ENCODE peak calls at places on chromosomes 2 and 18, in eight cellular contexts. R is activated T-cell treated with anti-CD3 and anti-CD28 coated beads, Interleukin-2, amount 50 U/mL, for 72 hours; B is osteocyte; T is A172; I is caudate nucleus; M is substantia nigra; V is GM03348; P is esophagus muscularis mucosa. G is an unnamed sample.
A peak's percentile ranks its signal among the peaks of the same experiment; 100 is the strongest.

GRCh38 chr18:23619388-23619873 is 33.1 kb upstream of the NPC1 start:
- DNase-seq in T (no peak), P (no peak), I (no peak), B (no peak), M (no peak), R (peak; percentile 7), V (peak; percentile 48), G (peak; percentile 24)

GRCh38 chr2:3451926-3452671 is 67.2 kb downstream of the ADI1 start:
- DNase-seq in P (no peak), V (no peak), R (no peak), B (no peak), M (no peak), I (no peak), T (no peak), G (no peak)

GRCh38 chr2:224162122-224162521 is 123.0 kb upstream of the SERPINE2 start:
- DNase-seq in I (no peak), V (peak; percentile 54), M (no peak), P (no peak), T (peak; percentile 47), B (no peak), R (no peak), G (peak; percentile 36)

GRCh38 chr2:42900226-42900744 is 107.9 kb upstream of the HAAO start:
- DNase-seq in M (no peak), V (no peak), R (no peak), B (no peak), I (no peak), P (no peak), T (no peak), G (no peak)

GRCh38 chr18:49214058-49214457 is 246.4 kb downstream of the DYM start:
- DNase-seq in P (no peak), V (no peak), M (no peak), I (no peak), B (no peak), R (no peak), T (no peak), G (no peak)

GRCh38 chr2:171794918-171795317 is 99.1 kb downstream of the SLC25A12 start:
- DNase-seq in I (no peak), M (no peak), B (no peak), T (no peak), R (no peak), P (no peak), V (no peak), G (no peak)

GRCh38 chr2:200081221-200081620 is 125.8 kb downstream of the MAIP1 start:
- DNase-seq in P (no peak), M (no peak), B (no peak), I (no peak), R (no peak), T (no peak), V (no peak), G (no peak)

GRCh38 chr2:127392133-127392827 is 4.5 kb upstream of the MAP3K2 start:
- DNase-seq in M (no peak), V (no peak), B (peak; percentile 8), R (no peak), I (no peak), P (no peak), T (no peak), G (no peak)

GRCh38 chr2:98014379-98014778 is 18.6 kb upstream of the TMEM131 start:
- DNase-seq in M (no peak), I (no peak), P (no peak), T (no peak), R (no peak), B (no peak), V (no peak), G (no peak)

GRCh38 chr2:202870431-202871160 is 970 bp downstream of the ICA1L start:
- DNase-seq in V (peak; percentile 58), M (no peak), I (peak; percentile 7), P (no peak), T (peak; percentile 65), R (peak; percentile 72), B (peak; percentile 87), G (peak; percentile 61)

GRCh38 chr2:64770781-64771334 is 117.1 kb upstream of the SERTAD2 start:
- DNase-seq in R (no peak), V (peak; percentile 87), I (no peak), M (no peak), T (peak; percentile 94), P (no peak), B (no peak), G (peak; percentile 46)

GRCh38 chr2:45237850-45238542 is 228.7 kb upstream of the SIX2 start:
- DNase-seq in I (no peak), R (peak; percentile 17), T (peak; percentile 99), P (no peak), M (no peak), B (no peak), V (peak; percentile 91), G (peak; percentile 86)

GRCh38 chr2:69166812-69167468 is 154.0 kb downstream of the ANTXR1 start:
- DNase-seq in R (no peak), V (no peak), P (no peak), I (no peak), M (no peak), T (no peak), B (no peak), G (no peak)

GRCh38 chr2:25309402-25309801 is 32.3 kb downstream of the DNMT3A start:
- DNase-seq in P (no peak), B (no peak), V (peak; percentile 55), I (no peak), M (no peak), R (peak; percentile 71), T (peak; percentile 63), G (peak; percentile 74)

G was measured in hepatic stellate cell.